ENCODE peak calls at places on chromosome 21, in five cellular contexts. P is neuronal stem cell, F is IMR-90, S is trophoblast cell, Z is mesendoderm. Y is an unnamed sample.

GRCh38 chr21:42112857-42113256 is 41.7 kb downstream of the UMODL1 start:
- DNase-seq in P (no peak), F (peak; percentile 68), S (no peak), Z (no peak), Y (no peak)

GRCh38 chr21:15300131-15300530 is 235.3 kb upstream of the NRIP1 start:
- DNase-seq in P (no peak), F (no peak), S (no peak), Z (no peak), Y (no peak)

GRCh38 chr21:40556442-40556968 is 290.5 kb downstream of the DSCAM start:
- DNase-seq in P (no peak), F (no peak), S (no peak), Z (no peak), Y (no peak)

GRCh38 chr21:35833388-35833787 is 226.9 kb downstream of the SETD4 start:
- DNase-seq in P (no peak), F (no peak), S (no peak), Z (peak; percentile 75), Y (no peak)

GRCh38 chr21:40671721-40672120 is 175.2 kb downstream of the DSCAM start:
- DNase-seq in P (no peak), F (no peak), S (no peak), Z (no peak), Y (no peak)

GRCh38 chr21:34968414-34969333 is 80.4 kb downstream of the RUNX1 start:
- DNase-seq in P (no peak), F (no peak), S (no peak), Z (no peak), Y (no peak)

GRCh38 chr21:35909456-35910178 is 150.7 kb downstream of the SETD4 start:
- DNase-seq in P (no peak), F (peak; percentile 21), S (no peak), Z (no peak), Y (no peak)

GRCh38 chr21:27206368-27206982 is 239.6 kb upstream of the ADAMTS5 start:
- DNase-seq in P (no peak), F (peak; percentile 18), S (no peak), Z (peak; percentile 32), Y (peak; percentile 47)

GRCh38 chr21:15731243-15731613 is 1.4 kb downstream of the USP25 start:
- DNase-seq in P (no peak), F (no peak), S (no peak), Z (no peak), Y (no peak)

GRCh38 chr21:28089599-28090421 is 902.9 kb downstream of the LTN1 start:
- DNase-seq in P (no peak), F (no peak), S (no peak), Z (peak; percentile 87), Y (no peak)

GRCh38 chr21:41557884-41558283 is 49.9 kb upstream of the TMPRSS2 start:
- DNase-seq in P (no peak), F (no peak), S (no peak), Z (no peak), Y (no peak)

GRCh38 chr21:14543983-14544382 is 2.1 kb downstream of the SAMSN1 start:
- DNase-seq in P (no peak), F (no peak), S (no peak), Z (no peak), Y (no peak)

GRCh38 chr21:31566611-31567010 is 92.9 kb upstream of the SOD1 start:
- DNase-seq in P (no peak), F (no peak), S (peak; percentile 36), Z (peak; percentile 48), Y (no peak)

GRCh38 chr21:38171723-38172344 is 85.0 kb upstream of the KCNJ15 start:
- DNase-seq in P (peak; percentile 52), F (peak; percentile 45), S (peak; percentile 90), Z (peak; percentile 97), Y (peak; percentile 63)

GRCh38 chr21:35086357-35086756 is 37.3 kb upstream of the RUNX1 start:
- DNase-seq in P (no peak), F (peak; percentile 54), S (no peak), Z (peak; percentile 55), Y (no peak)

GRCh38 chr21:29376556-29376955 is 77.8 kb downstream of the BACH1 start:
- DNase-seq in P (no peak), F (no peak), S (no peak), Z (peak; percentile 89), Y (peak; percentile 31)

GRCh38 chr21:33380483-33380998 is 22.7 kb upstream of the IFNGR2 start:
- DNase-seq in P (no peak), F (peak; percentile 96), S (peak; percentile 99), Z (peak; percentile 89), Y (no peak)

GRCh38 chr21:27192286-27192685 is 225.4 kb upstream of the ADAMTS5 start:
- DNase-seq in P (no peak), F (no peak), S (no peak), Z (no peak), Y (no peak)

GRCh38 chr21:35737425-35737824 is 322.9 kb downstream of the SETD4 start:
- DNase-seq in P (no peak), F (no peak), S (no peak), Z (no peak), Y (no peak)

GRCh38 chr21:34511154-34511553 is 856 bp downstream of the KCNE1 start:
- DNase-seq in P (no peak), F (no peak), S (no peak), Z (peak; percentile 21), Y (no peak)

GRCh38 chr21:26532208-26532607 is 40.9 kb downstream of the CYYR1 start:
- DNase-seq in P (no peak), F (no peak), S (no peak), Z (no peak), Y (no peak)

GRCh38 chr21:41631564-41632461 is 123.9 kb upstream of the TMPRSS2 start:
- DNase-seq in P (no peak), F (no peak), S (no peak), Z (no peak), Y (no peak)

GRCh38 chr21:27796106-27796505 is 829.2 kb upstream of the ADAMTS5 start:
- DNase-seq in P (peak; percentile 1), F (peak; percentile 68), S (no peak), Z (no peak), Y (no peak)

GRCh38 chr21:33230518-33231324 is 983 bp downstream of the IFNAR2 start:
- DNase-seq in P (peak; percentile 56), F (peak; percentile 75), S (peak; percentile 75), Z (peak; percentile 59), Y (peak; percentile 38)

GRCh38 chr21:42379425-42380215 is 13.3 kb upstream of the TFF1 start:
- DNase-seq in P (no peak), F (no peak), S (no peak), Z (no peak), Y (no peak)

GRCh38 chr21:33384851-33385331 is 18.3 kb upstream of the IFNGR2 start:
- DNase-seq in P (no peak), F (peak; percentile 43), S (no peak), Z (no peak), Y (no peak)

GRCh38 chr21:31273278-31273677 is 70.8 kb downstream of the TIAM1 start:
- DNase-seq in P (no peak), F (no peak), S (no peak), Z (no peak), Y (no peak)

DNA sequence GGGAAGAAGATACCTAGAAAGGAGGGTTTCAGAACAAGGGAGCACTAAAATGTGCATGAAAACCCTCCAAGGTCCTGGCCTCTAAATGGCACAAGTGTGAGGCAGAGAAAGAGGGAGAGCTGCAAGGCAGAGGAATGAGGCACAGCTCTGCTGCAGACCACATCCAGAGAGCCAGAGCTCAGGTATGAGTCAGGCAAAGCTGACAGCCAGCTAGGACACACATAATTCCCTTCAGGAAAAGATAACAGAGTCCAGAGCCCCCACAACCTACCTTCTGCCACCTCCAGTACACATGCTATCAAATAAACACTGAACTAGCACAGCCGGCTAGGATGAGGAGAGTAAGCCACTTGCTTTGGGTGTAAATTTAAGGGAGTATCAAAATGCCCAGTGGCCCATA is 62.2 kb downstream of the HSF2BP start:
- DNase-seq in P (no peak), F (peak; percentile 88), S (peak; percentile 56), Z (peak; percentile 36), Y (no peak)
- H4K8ac ChIP-seq in P (no peak overlapping the region), F (no peak overlapping the region), S (no peak overlapping the region), Z (no peak overlapping the region), Y (no peak overlapping the region)

GRCh38 chr21:36909901-36910561 is 56.4 kb downstream of the HLCS start:
- DNase-seq in P (no peak), F (peak; percentile 99), S (peak; percentile 69), Z (no peak), Y (no peak)
- H3K18ac ChIP-seq in P (no peak overlapping the region), F (peak overlapping the region; percentile 98), S (no peak overlapping the region), Z (no peak overlapping the region), Y (no peak overlapping the region)

DNA sequence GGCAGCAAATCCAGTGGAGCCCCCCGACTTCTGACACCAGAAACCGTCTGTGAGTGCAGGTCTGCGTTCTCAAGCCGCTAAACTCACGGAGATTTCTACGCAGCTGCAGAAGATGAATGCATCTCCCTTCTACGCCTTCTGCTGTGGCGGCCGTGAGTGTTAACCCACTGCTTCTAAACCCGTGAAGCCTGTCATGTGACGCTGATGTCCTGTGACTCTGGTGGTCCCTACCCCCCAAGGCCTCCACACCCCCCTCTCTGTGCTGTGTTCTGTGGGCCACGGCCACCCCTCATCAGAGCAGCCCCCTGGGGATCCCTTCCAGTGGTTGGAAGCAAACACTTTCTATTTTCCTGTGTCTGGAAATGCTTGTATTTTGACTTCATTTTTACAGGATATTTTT is 33.9 kb upstream of the COL18A1 start:
- DNase-seq in P (no peak), F (no peak), S (no peak), Z (no peak), Y (no peak)
- H4K8ac ChIP-seq in P (no peak overlapping the region), F (no peak overlapping the region), S (no peak overlapping the region), Z (no peak overlapping the region), Y (peak overlapping the region; percentile 87)

DNA sequence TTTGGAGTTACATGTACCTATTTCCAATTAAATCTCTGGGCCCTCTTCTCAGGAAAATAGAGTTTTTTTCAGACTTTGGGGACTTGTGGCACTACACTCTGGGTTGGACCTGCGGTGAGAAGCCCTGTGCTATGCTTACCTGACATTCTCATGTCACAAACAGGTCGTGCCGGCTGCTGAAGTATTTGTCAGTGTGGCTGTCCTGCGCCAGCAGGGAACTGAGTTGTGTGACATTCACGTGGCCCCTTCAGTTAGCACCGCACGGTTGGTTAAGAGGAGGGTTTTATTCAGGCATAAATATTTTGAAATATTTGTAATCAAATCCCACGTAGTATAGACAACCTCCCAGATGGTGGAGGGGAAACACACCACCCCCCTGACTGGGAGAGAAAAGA is 6.3 kb upstream of the COL6A2 start:
- DNase-seq in P (no peak), F (peak; percentile 74), S (no peak), Z (no peak), Y (no peak)
- H3K18ac ChIP-seq in P (no peak overlapping the region), F (peak overlapping the region; percentile 83), S (no peak overlapping the region), Z (no peak overlapping the region), Y (no peak overlapping the region)

Y was measured in H1.